ENCODE peak calls at places on chromosomes 1 and 21, in seven cellular contexts. Q, U, A, S, K, N and V are unnamed samples.

GRCh38 chr1:235703516-235703915 is 53.9 kb upstream of the GNG4 start:
- DNase-seq in Q (no peak), U (no peak), A (no peak), S (no peak), K (no peak), N (peak; percentile 65), V (no peak)

GRCh38 chr1:12341667-12342066 is 111.8 kb downstream of the VPS13D start:
- DNase-seq in Q (no peak), U (no peak), A (no peak), S (no peak), K (no peak), N (no peak), V (no peak)

GRCh38 chr1:204150702-204151561 is 912 bp downstream of the ETNK2 start:
- DNase-seq in Q (no peak), U (no peak), A (peak; percentile 44), S (no peak), K (no peak), N (no peak), V (peak; percentile 71)

GRCh38 chr1:239262538-239262937 is 123.8 kb upstream of the CHRM3 start:
- DNase-seq in Q (peak; percentile 32), U (no peak), A (no peak), S (no peak), K (no peak), N (no peak), V (no peak)

GRCh38 chr1:108767708-108768107 is 21.2 kb downstream of the STXBP3 start:
- DNase-seq in Q (no peak), U (no peak), A (no peak), S (no peak), K (no peak), N (no peak), V (no peak)

GRCh38 chr1:228798047-228798446 is 62.8 kb downstream of the RHOU start:
- DNase-seq in Q (no peak), U (no peak), A (no peak), S (no peak), K (no peak), N (no peak), V (no peak)

GRCh38 chr1:101382135-101382534 is 145.3 kb downstream of the S1PR1 start:
- DNase-seq in Q (no peak), U (no peak), A (peak; percentile 14), S (no peak), K (no peak), N (no peak), V (no peak)

GRCh38 chr1:89523597-89524368 is 846 bp upstream of the LRRC8B start:
- DNase-seq in Q (peak; percentile 78), U (no peak), A (peak; percentile 67), S (no peak), K (no peak), N (no peak), V (peak; percentile 63)

GRCh38 chr1:227911376-227911775 is 36.4 kb downstream of the WNT9A start:
- DNase-seq in Q (no peak), U (no peak), A (no peak), S (no peak), K (no peak), N (no peak), V (no peak)

GRCh38 chr1:220255204-220255603 is 17.0 kb downstream of the RAB3GAP2 start:
- DNase-seq in Q (no peak), U (no peak), A (no peak), S (no peak), K (no peak), N (no peak), V (no peak)

GRCh38 chr1:79128726-79129125 is 122.2 kb upstream of the ADGRL4 start:
- DNase-seq in Q (peak; percentile 70), U (no peak), A (no peak), S (no peak), K (no peak), N (peak; percentile 80), V (no peak)

GRCh38 chr1:82695443-82695842 is 894.7 kb downstream of the ADGRL2 start:
- DNase-seq in Q (no peak), U (no peak), A (no peak), S (no peak), K (no peak), N (no peak), V (no peak)

GRCh38 chr1:160639652-160640051 is 7.2 kb downstream of the SLAMF1 start:
- DNase-seq in Q (peak; percentile 16), U (no peak), A (no peak), S (no peak), K (no peak), N (no peak), V (no peak)

GRCh38 chr1:236522937-236523703 is 662 bp upstream of the LGALS8 start:
- DNase-seq in Q (peak; percentile 59), U (peak; percentile 25), A (peak; percentile 63), S (peak; percentile 42), K (no peak), N (no peak), V (no peak)

GRCh38 chr1:230283678-230284077 is 142.5 kb downstream of the PGBD5 start:
- DNase-seq in Q (no peak), U (no peak), A (no peak), S (no peak), K (peak; percentile 10), N (no peak), V (no peak)

GRCh38 chr1:244863491-244864252 is 671 bp downstream of the HNRNPU start:
- DNase-seq in Q (peak; percentile 48), U (no peak), A (no peak), S (peak; percentile 60), K (peak; percentile 78), N (no peak), V (no peak)

GRCh38 chr1:17071794-17072193 is 18.0 kb upstream of the SDHB start:
- DNase-seq in Q (no peak), U (no peak), A (no peak), S (no peak), K (no peak), N (no peak), V (no peak)

GRCh38 chr1:116446686-116447085 is 73.6 kb downstream of the ATP1A1 start:
- DNase-seq in Q (no peak), U (no peak), A (no peak), S (no peak), K (no peak), N (no peak), V (no peak)

GRCh38 chr1:162497723-162498441 is at the start of gene UHMK1:
- DNase-seq in Q (peak; percentile 89), U (peak; percentile 91), A (peak; percentile 93), S (peak; percentile 87), K (peak; percentile 96), N (peak; percentile 90), V (peak; percentile 94)

GRCh38 chr1:72322910-72323309 is 40.6 kb upstream of the NEGR1 start:
- DNase-seq in Q (no peak), U (no peak), A (no peak), S (no peak), K (no peak), N (no peak), V (no peak)

GRCh38 chr1:243495032-243495431 is 239.2 kb downstream of the SDCCAG8 start:
- DNase-seq in Q (no peak), U (no peak), A (no peak), S (no peak), K (no peak), N (no peak), V (no peak)

GRCh38 chr1:37147397-37147831 is 113.1 kb upstream of the GRIK3 start:
- DNase-seq in Q (no peak), U (no peak), A (no peak), S (no peak), K (no peak), N (no peak), V (peak; percentile 47)

GRCh38 chr1:169868978-169869377 is 24.7 kb downstream of the SCYL3 start:
- DNase-seq in Q (no peak), U (no peak), A (no peak), S (no peak), K (no peak), N (no peak), V (no peak)

GRCh38 chr21:21203822-21204339 is 205.7 kb downstream of the NCAM2 start:
- DNase-seq in Q (no peak), U (no peak), A (no peak), S (no peak), K (no peak), N (no peak), V (no peak)

GRCh38 chr1:54220004-54220811 is 20.2 kb downstream of the MRPL37 start:
- DNase-seq in Q (no peak), U (no peak), A (no peak), S (peak; percentile 69), K (no peak), N (peak; percentile 58), V (no peak)

GRCh38 chr1:117928881-117929339 is 511 bp downstream of the GDAP2 start:
- DNase-seq in Q (peak; percentile 80), U (peak; percentile 26), A (peak; percentile 70), S (peak; percentile 38), K (no peak), N (peak; percentile 56), V (peak; percentile 63)

GRCh38 chr21:38853421-38853919 is 47.7 kb downstream of the ETS2 start:
- DNase-seq in Q (peak; percentile 56), U (no peak), A (peak; percentile 33), S (peak; percentile 27), K (no peak), N (peak; percentile 81), V (no peak)

GRCh38 chr21:42591170-42591869 is 62.1 kb upstream of the PDE9A start:
- DNase-seq in Q (no peak), U (no peak), A (no peak), S (no peak), K (peak; percentile 16), N (no peak), V (no peak)

GRCh38 chr1:77282187-77282865 is 507 bp downstream of the AK5 start:
- DNase-seq in Q (no peak), U (peak; percentile 67), A (peak; percentile 53), S (no peak), K (peak; percentile 70), N (peak; percentile 38), V (no peak)

GRCh38 chr1:57112148-57112547 is 146.3 kb upstream of the C8B start:
- DNase-seq in Q (no peak), U (no peak), A (peak; percentile 21), S (no peak), K (no peak), N (peak; percentile 25), V (no peak)

GRCh38 chr1:29362116-29362515 is 125.8 kb downstream of the PTPRU start:
- DNase-seq in Q (no peak), U (no peak), A (no peak), S (no peak), K (no peak), N (no peak), V (no peak)

GRCh38 chr21:42707207-42707830 is 53.9 kb downstream of the PDE9A start:
- DNase-seq in Q (no peak), U (no peak), A (peak; percentile 28), S (no peak), K (peak; percentile 45), N (no peak), V (no peak)

GRCh38 chr1:86823821-86824500 is 90.0 kb downstream of the SELENOF start:
- DNase-seq in Q (peak; percentile 36), U (no peak), A (no peak), S (no peak), K (no peak), N (no peak), V (no peak)

GRCh38 chr21:40165671-40166070 is 298.4 kb downstream of the PCP4 start:
- DNase-seq in Q (no peak), U (no peak), A (peak; percentile 33), S (no peak), K (no peak), N (no peak), V (no peak)

GRCh38 chr1:94316183-94316582 is 78.8 kb upstream of the ARHGAP29 start:
- DNase-seq in Q (no peak), U (no peak), A (no peak), S (no peak), K (no peak), N (no peak), V (no peak)

GRCh38 chr1:16032388-16033100 is 10.7 kb downstream of the CLCNKA start:
- DNase-seq in Q (peak; percentile 85), U (no peak), A (peak; percentile 95), S (peak; percentile 87), K (peak; percentile 82), N (peak; percentile 84), V (peak; percentile 89)

GRCh38 chr1:11550664-11551283 is 71.8 kb downstream of the DISP3 start:
- DNase-seq in Q (peak; percentile 85), U (peak; percentile 19), A (peak; percentile 94), S (peak; percentile 42), K (no peak), N (peak; percentile 53), V (no peak)

GRCh38 chr1:28249013-28249870 is 10.1 kb upstream of the SESN2 start:
- DNase-seq in Q (peak; percentile 34), U (no peak), A (peak; percentile 28), S (peak; percentile 64), K (peak; percentile 73), N (peak; percentile 87), V (no peak)